ENCODE peak calls at places on chromosomes 7 and 10, in four cellular contexts. O is NAMALWA, S is NCI-H1092, H is AML-193. R is an unnamed sample.
A peak's percentile ranks its signal among the peaks of the same experiment; 100 is the strongest.

GRCh38 chr7:151243411-151244155 is 4.9 kb downstream of the SMARCD3 start:
- DNase-seq in O (peak; percentile 87), S (no peak), H (no peak), R (peak; percentile 79)

GRCh38 chr10:93715345-93715744 is 13.0 kb upstream of the FRA10AC1 start:
- DNase-seq in O (no peak), S (no peak), H (no peak), R (no peak)

GRCh38 chr7:82323806-82324205 is 119.8 kb downstream of the CACNA2D1 start:
- DNase-seq in O (no peak), S (no peak), H (no peak), R (no peak)

GRCh38 chr10:18860591-18861205 is 187.9 kb upstream of the MALRD1 start:
- DNase-seq in O (no peak), S (no peak), H (no peak), R (no peak)

GRCh38 chr10:79056361-79056735 is 12.4 kb upstream of the ZMIZ1 start:
- DNase-seq in O (no peak), S (no peak), H (no peak), R (no peak)

GRCh38 chr10:111082102-111082975 is 5.5 kb downstream of the ADRA2A start:
- DNase-seq in O (no peak), S (no peak), H (no peak), R (no peak)

GRCh38 chr7:105014725-105015630 is 973 bp downstream of the KMT2E start:
- DNase-seq in O (peak; percentile 82), S (peak; percentile 32), H (peak; percentile 42), R (peak; percentile 73)

GRCh38 chr10:16646474-16647059 is 124.9 kb upstream of the C1QL3 start:
- DNase-seq in O (peak; percentile 1), S (no peak), H (no peak), R (no peak)

GRCh38 chr10:20890009-20890408 is 7.1 kb downstream of the NEBL start:
- DNase-seq in O (no peak), S (peak; percentile 45), H (no peak), R (no peak)